ENCODE peak calls at places on chromosomes 4 and X, in nine cellular contexts. G is RWPE1; L is activated T-helper 2 cell treated with anti-CD3 and anti-CD28 coated beads, Interferon-gamma antibody, Interleukin-2, Interleukin-4, amounts not matched to agents 10 μg/mL and 5 μg/mL and 100 μg/mL, durations not matched to agents 14 hours and 24 hours and 36 hours; Q is tibial nerve; U is Karpas-422; Y is dermis blood vessel endothelial cell; D is caudate nucleus; J is CD8-positive, alpha-beta memory T cell; F is activated CD4-positive, CD25-positive, alpha-beta regulatory T cell treated with anti-CD3 and anti-CD28 coated beads, Interleukin-2, amount 50 U/mL, for 72 hours. B is an unnamed sample.

GRCh38 chr4:2831611-2832308 is 11.9 kb upstream of the ADD1 start:
- DNase-seq in G (no peak), L (no peak), Q (no peak), U (no peak), Y (no peak), D (no peak), J (no peak), F (peak), B (no peak)

GRCh38 chrX:131288738-131289511 is at the start of gene IGSF1:
- DNase-seq in G (no peak), L (no peak), Q (no peak), U (no peak), Y (no peak), D (peak), J (no peak), F (no peak), B (peak)

GRCh38 chr4:118086334-118086733 is 52.0 kb downstream of the NDST3 start:
- DNase-seq in G (peak), L (no peak), Q (no peak), U (no peak), Y (peak), D (peak), J (no peak), F (no peak), B (no peak)

GRCh38 chr4:112889199-112889598 is 160.3 kb upstream of the ANK2 start:
- DNase-seq in G (no peak), L (no peak), Q (no peak), U (no peak), Y (no peak), D (no peak), J (no peak), F (no peak), B (no peak)

GRCh38 chrX:45697591-45697990 is 496.9 kb upstream of the DIPK2B start:
- DNase-seq in G (peak), L (no peak), Q (no peak), U (no peak), Y (peak), D (no peak), J (no peak), F (no peak), B (no peak)

GRCh38 chr4:88283661-88284377 is 542 bp downstream of the PPM1K start:
- DNase-seq in G (peak), L (peak), Q (peak), U (peak), Y (peak), D (peak), J (peak), F (peak), B (peak)

GRCh38 chr4:150769235-150769634 is 187.3 kb downstream of the MAB21L2 start:
- DNase-seq in G (peak), L (no peak), Q (no peak), U (no peak), Y (peak), D (no peak), J (no peak), F (no peak), B (no peak)

GRCh38 chr4:76203541-76203940 is 10.1 kb downstream of the SCARB2 start:
- DNase-seq in G (no peak), L (no peak), Q (no peak), U (no peak), Y (no peak), D (no peak), J (no peak), F (no peak), B (no peak)

GRCh38 chrX:119880552-119881437 is 9.2 kb downstream of the NDUFA1 start:
- DNase-seq in G (peak), L (no peak), Q (peak), U (peak), Y (peak), D (no peak), J (peak), F (no peak), B (no peak)

GRCh38 chr4:8609406-8609805 is 16.8 kb downstream of the CPZ start:
- DNase-seq in G (no peak), L (no peak), Q (no peak), U (no peak), Y (no peak), D (no peak), J (no peak), F (no peak), B (no peak)

GRCh38 chrX:80765226-80765625 is 44.5 kb downstream of the BRWD3 start:
- DNase-seq in G (peak), L (no peak), Q (no peak), U (no peak), Y (peak), D (no peak), J (no peak), F (no peak), B (no peak)

GRCh38 chr4:3740256-3740655 is 25.9 kb upstream of the ADRA2C start:
- DNase-seq in G (no peak), L (no peak), Q (no peak), U (no peak), Y (no peak), D (no peak), J (no peak), F (no peak), B (no peak)

B was measured in mesothelial cell of epicardium.